ENCODE peak calls at places on chromosomes 13 and 19, in six cellular contexts. O, P, U, W, X and V are unnamed samples.

GRCh38 chr19:54462713-54463530 is 656 bp downstream of the LENG9 start:
- DNase-seq in O (peak; percentile 54), P (peak; percentile 86), U (peak; percentile 22), W (no peak), X (no peak), V (no peak)

GRCh38 chr19:4052114-4052992 is 14.3 kb downstream of the ZBTB7A start:
- DNase-seq in O (peak; percentile 95), P (peak; percentile 74), U (no peak), W (no peak), X (no peak), V (no peak)

GRCh38 chr19:10603084-10603872 is 16.2 kb upstream of the AP1M2 start:
- DNase-seq in O (no peak), P (peak; percentile 79), U (no peak), W (peak; percentile 50), X (no peak), V (no peak)

GRCh38 chr19:558770-559439 is 13.5 kb upstream of the BSG start:
- DNase-seq in O (peak; percentile 23), P (no peak), U (no peak), W (no peak), X (no peak), V (no peak)

GRCh38 chr13:42215578-42216421 is 56.2 kb upstream of the AKAP11 start:
- DNase-seq in O (peak; percentile 10), P (peak; percentile 2), U (peak; percentile 5), W (no peak), X (no peak), V (no peak)

GRCh38 chr19:12868540-12869112 is 12.6 kb downstream of the DNASE2 start:
- DNase-seq in O (no peak), P (peak; percentile 95), U (no peak), W (no peak), X (no peak), V (no peak)

GRCh38 chr13:74115138-74115537 is 19.1 kb downstream of the KLF12 start:
- DNase-seq in O (no peak), P (no peak), U (no peak), W (no peak), X (no peak), V (no peak)

GRCh38 chr19:54921082-54921481 is 15.1 kb downstream of the NCR1 start:
- DNase-seq in O (no peak), P (peak; percentile 15), U (no peak), W (no peak), X (no peak), V (no peak)

GRCh38 chr19:35247526-35248309 is 1.1 kb upstream of the LSR start:
- DNase-seq in O (peak; percentile 87), P (peak; percentile 97), U (no peak), W (no peak), X (no peak), V (peak; percentile 94)

GRCh38 chr13:50626031-50626643 is 217.4 kb downstream of the DLEU7 start:
- DNase-seq in O (no peak), P (no peak), U (no peak), W (no peak), X (no peak), V (no peak)